ENCODE peak calls at places on chromosome 15, in five cellular contexts. Q is heart right ventricle; O is neural crest cell; V is left ventricle myocardium inferior; K is CD4-positive, alpha-beta T cell. M is an unnamed sample.

GRCh38 chr15:100224206-100225185 is 117.3 kb downstream of the ADAMTS17 start:
- DNase-seq in Q (no peak), O (peak), V (no peak), K (no peak), M (no peak)

GRCh38 chr15:60961541-60961940 is 267.6 kb downstream of the RORA start:
- DNase-seq in Q (no peak), O (no peak), V (no peak), K (no peak), M (no peak)

GRCh38 chr15:62067448-62068044 is 769 bp downstream of the C2CD4A start:
- DNase-seq in Q (peak), O (no peak), V (peak), K (no peak), M (no peak)

GRCh38 chr15:95669146-95669922 is 661.2 kb upstream of the NR2F2 start:
- DNase-seq in Q (no peak), O (no peak), V (no peak), K (no peak), M (no peak)

GRCh38 chr15:81296218-81296617 is 27.7 kb downstream of the STARD5 start:
- DNase-seq in Q (no peak), O (no peak), V (no peak), K (no peak), M (no peak)

GRCh38 chr15:45495588-45495987 is 27.0 kb downstream of the SLC30A4 start:
- DNase-seq in Q (no peak), O (no peak), V (no peak), K (no peak), M (no peak)

GRCh38 chr15:69973102-69973714 is 124.5 kb downstream of the TLE3 start:
- DNase-seq in Q (no peak), O (no peak), V (no peak), K (no peak), M (peak)

GRCh38 chr15:99722406-99722805 is 10.8 kb downstream of the LYSMD4 start:
- DNase-seq in Q (no peak), O (no peak), V (no peak), K (no peak), M (no peak)

GRCh38 chr15:74414603-74415338 is 19.0 kb downstream of the SEMA7A start:
- DNase-seq in Q (no peak), O (no peak), V (no peak), K (no peak), M (no peak)

GRCh38 chr15:80856809-80857377 is 77.7 kb downstream of the CEMIP start:
- DNase-seq in Q (peak), O (no peak), V (peak), K (no peak), M (peak)

GRCh38 chr15:69304176-69304533 is 5.4 kb downstream of the PAQR5 start:
- DNase-seq in Q (no peak), O (no peak), V (no peak), K (no peak), M (peak)

GRCh38 chr15:57259511-57260143 is 116.7 kb upstream of the CGNL1 start:
- DNase-seq in Q (no peak), O (peak), V (no peak), K (no peak), M (no peak)

GRCh38 chr15:82177291-82178010 is 85.1 kb downstream of the EFL1 start:
- DNase-seq in Q (no peak), O (no peak), V (no peak), K (no peak), M (peak)

GRCh38 chr15:65519781-65520299 is 2.4 kb upstream of the DPP8 start:
- DNase-seq in Q (no peak), O (no peak), V (no peak), K (no peak), M (no peak)

GRCh38 chr15:52790166-52790708 is at the start of gene ONECUT1:
- DNase-seq in Q (peak), O (peak), V (peak), K (peak), M (peak)

GRCh38 chr15:61169904-61170695 is 59.0 kb downstream of the RORA start:
- DNase-seq in Q (no peak), O (no peak), V (no peak), K (peak), M (no peak)

GRCh38 chr15:51758645-51759044 is 7.2 kb downstream of the TMOD2 start:
- DNase-seq in Q (peak), O (no peak), V (peak), K (no peak), M (peak)

GRCh38 chr15:98866503-98866902 is 141.1 kb downstream of the PGPEP1L start:
- DNase-seq in Q (no peak), O (no peak), V (no peak), K (no peak), M (peak)

GRCh38 chr15:80404719-80405553 is 754 bp downstream of the ARNT2 start:
- DNase-seq in Q (peak), O (peak), V (no peak), K (no peak), M (no peak)

GRCh38 chr15:71800835-71801745 is 9.3 kb upstream of the NR2E3 start:
- DNase-seq in Q (no peak), O (peak), V (no peak), K (no peak), M (peak)

GRCh38 chr15:65460948-65461347 is 38.2 kb upstream of the IGDCC4 start:
- DNase-seq in Q (no peak), O (no peak), V (no peak), K (no peak), M (no peak)

GRCh38 chr15:55998478-55998877 is 5.1 kb upstream of the NEDD4 start:
- DNase-seq in Q (no peak), O (no peak), V (no peak), K (no peak), M (peak)

GRCh38 chr15:58752716-58753115 is 3.2 kb upstream of the ADAM10 start:
- DNase-seq in Q (no peak), O (no peak), V (no peak), K (no peak), M (no peak)

GRCh38 chr15:90570643-90571042 is 40.9 kb downstream of the CRTC3 start:
- DNase-seq in Q (no peak), O (no peak), V (no peak), K (no peak), M (no peak)

GRCh38 chr15:37015476-37015875 is 84.9 kb downstream of the MEIS2 start:
- DNase-seq in Q (no peak), O (no peak), V (no peak), K (no peak), M (no peak)

GRCh38 chr15:81887913-81888312 is 157.9 kb downstream of the MEX3B start:
- DNase-seq in Q (no peak), O (no peak), V (no peak), K (no peak), M (peak)

GRCh38 chr15:42210703-42211102 is 2.6 kb upstream of the VPS39 start:
- DNase-seq in Q (no peak), O (no peak), V (no peak), K (no peak), M (no peak)

GRCh38 chr15:29677871-29678431 is 144.3 kb downstream of the TJP1 start:
- DNase-seq in Q (no peak), O (no peak), V (no peak), K (no peak), M (no peak)

GRCh38 chr15:28281876-28282275 is 40.1 kb downstream of the HERC2 start:
- DNase-seq in Q (no peak), O (no peak), V (no peak), K (no peak), M (no peak)

GRCh38 chr15:54045397-54045796 is 67.2 kb downstream of the UNC13C start:
- DNase-seq in Q (no peak), O (no peak), V (no peak), K (no peak), M (no peak)

GRCh38 chr15:45802140-45802539 is 167.3 kb downstream of the SQOR start:
- DNase-seq in Q (no peak), O (no peak), V (no peak), K (no peak), M (no peak)

GRCh38 chr15:39188930-39189329 is 391.9 kb upstream of the THBS1 start:
- DNase-seq in Q (no peak), O (no peak), V (no peak), K (no peak), M (peak)

GRCh38 chr15:82014989-82015388 is 30.8 kb downstream of the MEX3B start:
- DNase-seq in Q (no peak), O (no peak), V (no peak), K (no peak), M (peak)

GRCh38 chr15:69578792-69579587 is 126.4 kb downstream of the RPLP1 start:
- DNase-seq in Q (no peak), O (no peak), V (no peak), K (no peak), M (peak)

GRCh38 chr15:65921780-65922179 is 52.5 kb downstream of the RAB11A start:
- DNase-seq in Q (no peak), O (no peak), V (no peak), K (no peak), M (no peak)

GRCh38 chr15:58467722-58468436 is 36.1 kb downstream of the LIPC start:
- DNase-seq in Q (no peak), O (no peak), V (no peak), K (no peak), M (no peak)

GRCh38 chr15:101528108-101528916 is 38.8 kb upstream of the PCSK6 start:
- DNase-seq in Q (peak), O (no peak), V (peak), K (no peak), M (no peak)

GRCh38 chr15:45645026-45645980 is 10.5 kb downstream of the SQOR start:
- DNase-seq in Q (no peak), O (no peak), V (no peak), K (no peak), M (peak)

GRCh38 chr15:49423906-49424520 is 971 bp downstream of the FGF7 start:
- DNase-seq in Q (no peak), O (no peak), V (no peak), K (no peak), M (no peak)

GRCh38 chr15:74829500-74829899 is 3.1 kb downstream of the CPLX3 start:
- DNase-seq in Q (no peak), O (no peak), V (no peak), K (no peak), M (no peak)

GRCh38 chr15:40357246-40357645 is 773 bp upstream of the DISP2 start:
- DNase-seq in Q (no peak), O (no peak), V (no peak), K (no peak), M (no peak)

GRCh38 chr15:40355976-40356585 is 1.9 kb upstream of the DISP2 start:
- DNase-seq in Q (no peak), O (no peak), V (no peak), K (no peak), M (no peak)

GRCh38 chr15:40352221-40352901 is 1.5 kb downstream of the PHGR1 start:
- DNase-seq in Q (no peak), O (no peak), V (no peak), K (no peak), M (no peak)

GRCh38 chr15:40353697-40354096 is 2.9 kb downstream of the PHGR1 start:
- DNase-seq in Q (no peak), O (no peak), V (no peak), K (no peak), M (no peak)

DNA sequence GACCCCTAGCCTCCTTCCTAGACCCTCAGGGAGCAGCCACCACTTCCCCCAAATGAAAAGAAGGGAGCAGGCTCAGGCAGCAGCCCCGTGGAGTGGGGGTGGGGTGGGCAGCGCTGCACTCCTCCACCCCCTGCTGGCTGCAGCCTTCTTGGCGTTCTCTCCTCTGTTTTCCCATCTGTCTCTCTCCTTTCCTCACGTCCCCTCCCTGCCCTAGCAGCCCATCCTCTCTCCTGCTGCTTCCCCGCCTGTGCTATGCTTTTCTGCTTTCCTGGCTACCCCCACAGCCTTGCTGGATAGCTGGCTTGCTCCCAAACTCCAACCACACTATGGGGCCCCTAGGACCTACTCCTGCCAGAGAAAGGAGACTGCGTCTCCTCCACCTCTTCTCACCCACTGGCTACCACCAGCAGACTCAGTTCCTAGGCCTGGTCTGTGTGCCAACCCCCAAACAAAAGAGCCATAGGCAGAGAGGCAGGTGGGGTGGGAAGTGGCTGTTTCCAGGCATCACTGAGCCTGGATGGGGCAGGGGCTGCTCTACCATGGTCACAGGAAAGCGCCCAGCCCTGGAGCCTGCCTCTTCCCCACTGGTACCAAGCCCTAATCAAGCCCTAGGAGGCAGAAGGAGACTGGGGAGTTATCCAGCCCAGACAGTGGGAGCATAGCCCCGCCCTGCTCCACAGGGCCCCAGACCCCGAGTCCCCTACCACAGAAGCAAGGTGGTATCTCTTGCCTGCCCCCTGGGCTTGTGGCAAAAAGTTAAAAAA is 3.4 kb upstream of the DISP2 start:
- DNase-seq in Q (no peak), O (no peak), V (no peak), K (no peak), M (no peak)
- TF ChIP-seq CTCF in Q (peak), O (peak), V (peak), K (no peak), M (peak)

GRCh38 chr15:77830041-77830440 is 197.3 kb upstream of the LINGO1 start:
- DNase-seq in Q (no peak), O (no peak), V (no peak), K (no peak), M (peak)
- TF ChIP-seq CTCF in Q (no peak), O (no peak), V (no peak), K (no peak), M (no peak)

GRCh38 chr15:33086500-33087141 is 107.9 kb downstream of the FMN1 start:
- DNase-seq in Q (no peak), O (no peak), V (no peak), K (no peak), M (peak)
- TF ChIP-seq CTCF in Q (peak), O (peak), V (peak), K (peak), M (peak)

GRCh38 chr15:88479169-88479568 is 11.7 kb downstream of the MRPS11 start:
- DNase-seq in Q (no peak), O (no peak), V (no peak), K (no peak), M (no peak)
- TF ChIP-seq CTCF in Q (no peak), O (no peak), V (no peak), K (no peak), M (no peak)

GRCh38 chr15:92082217-92082843 is 228.8 kb downstream of the SLCO3A1 start:
- DNase-seq in Q (peak), O (peak), V (peak), K (no peak), M (peak)
- TF ChIP-seq CTCF in Q (peak), O (peak), V (peak), K (peak), M (peak)

GRCh38 chr15:31206386-31207174 is 105.1 kb upstream of the TRPM1 start:
- DNase-seq in Q (no peak), O (no peak), V (no peak), K (no peak), M (no peak)
- TF ChIP-seq CTCF in Q (peak), O (no peak), V (no peak), K (no peak), M (no peak)

DNA sequence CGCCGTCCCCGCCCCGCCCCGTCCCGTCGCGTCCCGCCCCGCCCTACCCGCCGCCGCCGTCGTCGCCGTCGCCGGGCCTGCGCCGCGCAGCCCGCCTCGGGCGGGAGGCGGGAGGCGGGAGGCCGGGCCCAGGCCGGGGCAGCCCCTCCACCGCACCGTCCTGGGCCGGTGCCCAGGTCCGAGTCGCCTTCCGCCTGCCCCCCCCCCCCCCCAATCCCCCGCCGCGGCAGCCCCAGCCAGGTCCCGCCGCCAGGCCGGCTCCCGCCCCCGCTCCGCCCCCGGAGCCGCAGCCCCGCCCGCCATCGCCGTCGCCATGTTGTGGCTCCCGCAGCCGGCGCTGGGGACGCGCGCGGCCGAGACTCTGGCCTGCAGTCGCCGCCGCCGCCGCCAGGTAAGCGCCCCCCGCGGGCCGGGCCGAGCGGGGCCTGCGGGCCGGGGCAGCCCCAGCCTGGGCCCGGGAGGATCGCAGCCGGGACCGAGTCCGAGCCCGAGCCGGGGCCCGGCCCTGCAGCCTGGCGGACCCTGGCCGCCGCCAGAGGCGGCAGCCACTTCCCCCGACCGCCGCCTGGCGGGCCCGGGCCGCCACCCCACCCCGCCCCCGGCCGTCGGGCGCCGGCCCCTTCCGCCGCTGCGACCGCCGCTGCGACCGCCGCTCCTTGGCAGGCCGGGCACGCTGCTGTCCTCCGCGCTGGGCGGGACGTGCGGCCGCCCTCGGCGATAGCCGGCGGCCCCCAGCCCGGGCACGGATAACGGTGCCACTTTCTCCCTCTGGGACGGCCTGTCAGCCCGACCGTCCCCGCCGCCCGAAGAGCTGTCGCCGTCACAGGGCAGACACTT is at the start of gene ZNF592:
- DNase-seq in Q (peak), O (peak), V (peak), K (peak), M (peak)
- TF ChIP-seq CTCF in Q (no peak), O (peak), V (peak), K (no peak), M (peak)

DNA sequence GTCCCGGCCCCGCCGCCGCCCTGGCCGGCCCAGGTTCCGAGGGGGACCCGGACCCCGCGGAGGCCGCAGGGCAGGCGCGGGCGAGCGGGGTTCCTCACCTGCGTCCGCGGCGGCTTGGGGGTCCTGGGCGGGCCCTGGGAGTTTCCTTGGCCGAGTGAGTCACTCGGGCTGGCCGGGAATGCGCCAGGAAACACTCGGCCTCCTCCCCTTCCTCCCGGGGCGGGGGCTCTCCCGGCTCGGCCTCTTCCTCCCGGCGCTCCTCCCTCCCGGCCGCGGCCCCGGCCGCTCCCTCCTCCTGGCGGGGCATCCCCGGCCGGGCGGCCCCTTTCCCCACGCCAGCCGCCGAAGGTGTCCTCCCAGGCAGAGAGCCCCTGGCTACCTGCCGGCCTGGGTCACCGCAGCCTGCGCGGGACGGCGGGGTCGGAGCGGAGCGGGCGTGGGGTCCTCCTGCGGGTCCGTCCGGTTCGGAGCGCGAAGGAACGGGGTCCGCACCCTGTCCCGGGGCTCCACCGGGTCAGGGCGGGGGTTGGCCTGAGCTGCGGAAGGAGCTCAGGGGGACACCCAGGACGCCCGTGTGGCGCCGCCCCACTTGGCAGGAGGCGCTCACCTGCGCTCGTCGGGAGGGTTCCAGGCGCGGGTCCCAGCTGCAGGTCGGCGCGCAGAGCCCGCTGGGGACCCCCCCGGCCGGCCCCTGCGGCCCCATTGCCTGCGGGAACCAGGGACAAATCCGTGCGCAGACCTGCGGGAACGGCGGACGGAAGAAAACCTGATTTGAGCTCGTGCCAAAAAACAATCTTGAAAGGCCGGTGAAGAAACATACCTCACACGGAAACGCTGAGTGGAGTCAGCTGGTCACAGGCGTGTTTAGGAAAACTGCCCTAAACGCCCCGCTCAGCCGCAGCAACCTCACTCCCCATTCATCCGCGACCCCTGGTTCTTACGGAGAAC is at the start of gene CYFIP1:
- DNase-seq in Q (peak), O (peak), V (peak), K (no peak), M (peak)
- TF ChIP-seq CTCF in Q (no peak), O (no peak), V (no peak), K (no peak), M (no peak)